ENCODE peak calls at places on chromosome 7, in ten cellular contexts. K is suprapubic skin, M is heart left ventricle, J is upper lobe of right lung, R is dorsolateral prefrontal cortex, S is keratinocyte, F is A549, C is cardiac muscle cell, T is esophagus muscularis mucosa, G is adrenal gland. H is an unnamed sample.

GRCh38 chr7:18798018-18798906 is 302.7 kb downstream of the HDAC9 start:
- DNase-seq in G (no peak), M (no peak), C (peak), K (no peak), J (no peak), S (no peak), F (no peak), R (no peak), T (no peak), H (no peak)

GRCh38 chr7:69920802-69921201 is 322.5 kb downstream of the AUTS2 start:
- DNase-seq in S (no peak), F (no peak), G (no peak), T (no peak), K (no peak), J (no peak), R (no peak), M (no peak), C (no peak), H (no peak)

GRCh38 chr7:32299133-32299702 is 191.0 kb downstream of the LSM5 start:
- DNase-seq in G (no peak), C (peak), F (peak), J (no peak), K (no peak), T (no peak), M (peak), S (no peak), R (no peak), H (no peak)

GRCh38 chr7:48366096-48366495 is 194.8 kb downstream of the ABCA13 start:
- DNase-seq in G (no peak), J (no peak), C (no peak), S (peak), M (no peak), T (no peak), F (no peak), R (no peak), K (no peak), H (no peak)

GRCh38 chr7:1369856-1370657 is 89.2 kb downstream of the MICALL2 start:
- DNase-seq in G (no peak), J (no peak), T (no peak), F (no peak), C (no peak), K (no peak), S (no peak), M (no peak), R (no peak), H (no peak)

GRCh38 chr7:15554081-15554480 is 7.7 kb downstream of the AGMO start:
- DNase-seq in K (no peak), R (no peak), M (no peak), C (peak), T (no peak), G (no peak), S (no peak), F (no peak), J (no peak), H (peak)

GRCh38 chr7:92904292-92905131 is 68.1 kb upstream of the CDK6 start:
- DNase-seq in R (no peak), C (peak), G (no peak), J (no peak), T (no peak), K (no peak), M (no peak), F (no peak), S (peak), H (peak)

GRCh38 chr7:15403315-15403714 is 158.5 kb downstream of the AGMO start:
- DNase-seq in M (no peak), R (no peak), J (no peak), F (no peak), C (no peak), G (no peak), S (no peak), T (no peak), K (no peak), H (no peak)

GRCh38 chr7:96179341-96179740 is 142.6 kb downstream of the SLC25A13 start:
- DNase-seq in T (no peak), M (no peak), J (no peak), C (peak), R (no peak), S (no peak), G (no peak), K (no peak), F (no peak), H (no peak)

GRCh38 chr7:127256326-127256725 is 3.6 kb upstream of the GRM8 start:
- DNase-seq in G (no peak), C (no peak), J (no peak), M (no peak), R (no peak), K (no peak), S (no peak), F (no peak), T (no peak), H (no peak)

GRCh38 chr7:136925556-136925955 is 57.1 kb downstream of the CHRM2 start:
- DNase-seq in S (no peak), F (no peak), G (no peak), K (no peak), R (no peak), T (no peak), M (no peak), C (peak), J (no peak), H (no peak)

GRCh38 chr7:134788191-134788590 is 8.8 kb downstream of the CALD1 start:
- DNase-seq in J (no peak), C (no peak), G (no peak), K (no peak), R (no peak), T (peak), M (no peak), F (no peak), S (no peak), H (no peak)

GRCh38 chr7:130515315-130516047 is 23.6 kb downstream of the MEST start:
- DNase-seq in J (no peak), F (no peak), R (no peak), K (no peak), M (no peak), C (no peak), S (no peak), G (no peak), T (no peak), H (no peak)

GRCh38 chr7:48173983-48174382 is 2.7 kb downstream of the ABCA13 start:
- DNase-seq in S (no peak), F (no peak), T (no peak), C (no peak), K (no peak), G (no peak), M (no peak), J (no peak), R (no peak), H (no peak)

GRCh38 chr7:105268511-105269392 is 120.0 kb downstream of the SRPK2 start:
- DNase-seq in S (peak), T (no peak), F (peak), G (peak), K (no peak), J (no peak), R (no peak), M (peak), C (peak), H (peak)

DNA sequence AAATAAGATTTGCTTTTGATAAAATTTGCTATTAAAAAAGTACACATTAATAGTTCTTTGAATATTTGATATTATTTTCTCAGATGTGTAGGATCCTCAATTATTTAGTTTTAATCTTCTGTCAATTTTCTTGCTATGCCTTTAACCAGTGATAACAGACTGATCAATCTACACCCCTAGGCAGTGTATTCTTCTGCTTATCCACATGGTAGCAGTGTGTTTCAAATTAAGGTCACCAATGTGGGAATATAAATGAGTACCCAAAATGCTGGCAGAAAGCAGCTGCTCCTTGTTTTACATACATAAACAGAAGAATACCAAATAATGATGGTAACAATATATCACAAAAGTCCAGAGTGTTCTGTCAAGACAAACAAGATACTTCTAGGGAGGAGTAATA is 87.0 kb downstream of the SKAP2 start:
- DNase-seq in C (no peak), R (no peak), M (no peak), J (no peak), G (no peak), T (no peak), F (no peak), S (no peak), K (no peak), H (no peak)
- TF ChIP-seq CTCF in C (no peak), R (no peak), M (no peak), J (no peak), G (no peak), T (no peak), F (no peak), S (no peak), K (no peak), H (no peak)

DNA sequence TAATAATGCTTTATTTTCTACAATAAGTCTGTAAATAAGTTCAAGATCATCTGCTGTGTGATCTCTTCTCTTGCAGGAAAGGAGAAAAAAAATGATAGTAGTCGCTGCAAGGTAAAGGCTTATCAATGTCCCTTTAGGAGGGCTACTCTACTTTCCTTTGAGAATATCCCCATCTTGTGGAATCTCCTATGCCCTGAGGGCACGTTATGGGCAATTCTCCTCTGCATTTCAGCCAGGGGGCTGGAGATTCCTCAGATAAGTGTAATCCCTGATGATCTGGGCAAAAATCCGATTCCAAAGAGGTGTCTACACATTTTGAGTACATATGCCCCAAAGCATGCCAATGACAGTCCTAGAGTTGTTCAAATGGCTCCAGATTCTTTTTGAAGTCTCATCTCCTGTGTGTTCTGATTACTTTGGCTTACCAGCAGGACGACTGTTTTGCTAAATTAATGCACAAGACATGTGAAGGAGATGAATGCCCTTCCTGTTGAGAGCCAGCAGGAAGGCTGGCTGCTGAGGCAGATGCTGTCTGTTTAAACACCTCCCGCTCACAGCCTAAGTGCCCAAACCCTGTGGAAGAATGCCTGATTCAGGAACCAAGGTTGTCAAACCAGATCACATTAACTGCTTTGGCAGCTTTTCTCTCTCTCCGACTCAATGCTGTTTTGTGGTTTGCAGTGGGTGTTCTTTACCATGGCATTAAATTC is 171.2 kb upstream of the COL1A2 start:
- DNase-seq in S (no peak), C (peak), J (no peak), M (no peak), F (peak), K (no peak), T (no peak), R (no peak), G (peak), H (peak)
- H3K4me3 ChIP-seq in S (no peak), C (no peak), J (no peak), M (no peak), F (no peak), K (no peak), T (no peak), R (no peak), G (no peak), H (no peak)

DNA sequence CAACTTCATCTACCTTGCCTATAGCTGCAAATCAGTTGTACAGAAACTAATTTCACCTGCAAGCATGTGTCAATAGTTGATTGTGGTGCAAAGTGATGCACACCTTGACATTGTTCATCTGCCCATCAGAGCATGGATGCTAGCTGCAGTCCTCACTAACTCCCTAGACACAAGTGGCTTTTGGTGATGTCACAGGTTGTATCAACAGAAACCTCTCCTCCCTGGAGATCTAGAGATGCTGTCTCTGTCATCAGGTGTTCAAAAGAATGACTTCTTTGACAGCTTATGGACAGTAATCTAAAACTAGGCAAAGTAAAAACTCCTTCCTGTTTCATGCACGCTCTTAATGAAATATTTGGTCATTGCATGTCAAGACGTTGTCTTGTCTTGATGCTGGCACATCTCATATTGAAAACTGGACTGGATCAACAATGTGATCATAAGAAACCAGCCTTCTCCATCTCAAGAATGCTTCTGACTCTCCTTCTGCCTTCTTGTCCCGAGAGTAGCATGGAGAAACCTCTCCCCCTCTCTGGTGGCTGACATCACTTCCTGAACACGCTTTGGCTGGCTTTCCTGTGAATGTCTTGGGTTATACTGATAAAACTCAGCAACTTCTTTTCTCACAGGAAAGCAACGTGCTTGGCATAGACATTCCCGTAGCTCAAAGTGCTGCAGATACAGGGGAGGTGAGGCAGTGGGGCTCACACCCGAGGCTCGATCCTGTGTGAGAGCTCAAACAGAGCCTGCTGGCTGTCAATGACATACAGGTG is 176.2 kb upstream of the CDCA7L start:
- DNase-seq in R (no peak), C (peak), M (peak), S (no peak), T (no peak), K (no peak), F (no peak), G (peak), J (no peak), H (no peak)
- H3K27ac ChIP-seq in R (peak), C (no peak), M (peak), S (no peak), T (no peak), K (no peak), F (no peak), G (no peak), J (no peak), H (no peak)

GRCh38 chr7:2897023-2897422 is 52.9 kb upstream of the GNA12 start:
- DNase-seq in J (no peak), G (no peak), C (no peak), S (no peak), F (no peak), M (no peak), K (no peak), T (no peak), R (no peak), H (no peak)
- TF ChIP-seq CTCF in J (no peak), G (no peak), C (no peak), S (no peak), F (no peak), M (no peak), K (no peak), T (no peak), R (no peak), H (no peak)